ENCODE peak calls at places on chromosomes 16 and 17, in four cellular contexts. G, F, X and T are unnamed samples.

GRCh38 chr16:78551487-78552085 is 452.1 kb downstream of the WWOX start:
- DNase-seq in G (no peak), F (no peak), X (no peak), T (no peak)

GRCh38 chr17:29357821-29358232 is 32.3 kb upstream of the TAOK1 start:
- DNase-seq in G (no peak), F (no peak), X (no peak), T (no peak)

GRCh38 chr17:5031365-5032082 is 3.7 kb downstream of the SLC52A1 start:
- DNase-seq in G (peak), F (peak), X (peak), T (peak)

GRCh38 chr17:68184816-68185436 is 62.9 kb upstream of the AMZ2 start:
- DNase-seq in G (no peak), F (peak), X (peak), T (no peak)

GRCh38 chr16:19386555-19386954 is 31.1 kb upstream of the TMC5 start:
- DNase-seq in G (no peak), F (peak), X (no peak), T (no peak)

GRCh38 chr16:2388875-2389433 is 40.3 kb upstream of the CCNF start:
- DNase-seq in G (no peak), F (no peak), X (no peak), T (no peak)

GRCh38 chr16:57979006-57979585 is 8.2 kb upstream of the CNGB1 start:
- DNase-seq in G (no peak), F (no peak), X (no peak), T (no peak)

GRCh38 chr17:43309505-43310329 is 75.9 kb upstream of the RNU2-1 start:
- DNase-seq in G (no peak), F (peak), X (no peak), T (no peak)

GRCh38 chr16:46717692-46718091 is 28.2 kb downstream of the ORC6 start:
- DNase-seq in G (no peak), F (peak), X (no peak), T (no peak)

DNA sequence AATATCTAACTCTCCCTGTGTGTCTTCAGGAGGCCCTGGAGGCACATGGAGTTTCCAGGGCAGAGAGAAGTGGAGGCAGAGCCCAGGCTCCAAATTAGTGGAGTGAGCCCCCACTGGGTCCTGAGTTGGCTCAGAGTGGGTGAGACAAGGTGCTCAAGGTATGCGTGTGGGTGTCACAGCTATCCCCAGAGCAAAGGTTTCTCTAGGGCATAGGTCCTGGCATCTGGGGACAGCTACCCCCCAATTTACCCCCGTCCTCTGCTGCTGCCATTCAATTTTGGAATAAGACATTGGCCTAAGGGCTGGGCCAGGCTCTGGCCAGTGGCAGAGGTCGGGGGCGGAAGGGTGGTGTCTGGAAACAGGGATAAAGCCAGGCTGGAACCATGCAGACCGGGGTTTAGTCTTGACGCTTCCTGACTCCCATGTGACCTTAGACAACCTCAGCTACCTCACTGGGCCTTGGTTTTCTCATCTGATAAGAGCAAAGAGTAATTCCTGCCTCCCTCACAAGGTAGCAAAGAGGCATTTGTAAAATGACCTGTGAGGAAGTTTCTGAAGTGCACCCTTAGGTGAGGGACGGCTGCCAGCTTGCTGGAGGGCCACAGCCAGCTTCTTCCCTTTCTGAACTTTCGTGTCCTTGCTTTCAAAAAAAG is 78.2 kb upstream of the TMEM97 start:
- DNase-seq in G (no peak), F (no peak), X (no peak), T (no peak)
- TF ChIP-seq POLR2A in G (no peak), F (no peak), X (no peak), T (no peak)

DNA sequence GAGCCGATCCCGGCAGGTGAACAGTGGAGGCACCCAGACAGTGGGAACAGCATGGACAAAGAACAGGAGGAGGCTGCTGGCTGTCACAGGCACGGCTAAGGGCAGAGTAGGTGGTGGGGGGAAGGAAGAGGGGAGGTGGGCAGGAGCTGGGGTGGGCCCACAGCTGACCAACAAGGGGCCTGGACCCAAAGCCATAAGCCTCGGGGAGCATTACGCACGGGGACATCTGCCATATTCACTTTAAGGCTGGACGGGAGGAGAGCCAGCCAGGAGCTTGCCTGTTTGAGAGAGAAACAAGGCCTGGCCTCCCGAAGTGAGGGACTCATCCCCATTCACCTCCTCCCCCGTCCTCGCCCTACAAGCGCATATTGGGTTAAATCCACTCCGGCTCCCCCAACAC is 19.6 kb upstream of the HAP1 start:
- DNase-seq in G (no peak), F (no peak), X (no peak), T (no peak)
- TF ChIP-seq POLR2A in G (no peak), F (no peak), X (no peak), T (no peak)

GRCh38 chr16:29900102-29900887 is at the start of gene ASPHD1:
- DNase-seq in G (peak), F (peak), X (peak), T (peak)
- TF ChIP-seq POLR2A in G (no peak), F (no peak), X (no peak), T (no peak)

GRCh38 chr16:85150331-85150940 is 38.2 kb upstream of the CIBAR2 start:
- DNase-seq in G (no peak), F (no peak), X (no peak), T (no peak)
- TF ChIP-seq POLR2A in G (no peak), F (no peak), X (no peak), T (no peak)

DNA sequence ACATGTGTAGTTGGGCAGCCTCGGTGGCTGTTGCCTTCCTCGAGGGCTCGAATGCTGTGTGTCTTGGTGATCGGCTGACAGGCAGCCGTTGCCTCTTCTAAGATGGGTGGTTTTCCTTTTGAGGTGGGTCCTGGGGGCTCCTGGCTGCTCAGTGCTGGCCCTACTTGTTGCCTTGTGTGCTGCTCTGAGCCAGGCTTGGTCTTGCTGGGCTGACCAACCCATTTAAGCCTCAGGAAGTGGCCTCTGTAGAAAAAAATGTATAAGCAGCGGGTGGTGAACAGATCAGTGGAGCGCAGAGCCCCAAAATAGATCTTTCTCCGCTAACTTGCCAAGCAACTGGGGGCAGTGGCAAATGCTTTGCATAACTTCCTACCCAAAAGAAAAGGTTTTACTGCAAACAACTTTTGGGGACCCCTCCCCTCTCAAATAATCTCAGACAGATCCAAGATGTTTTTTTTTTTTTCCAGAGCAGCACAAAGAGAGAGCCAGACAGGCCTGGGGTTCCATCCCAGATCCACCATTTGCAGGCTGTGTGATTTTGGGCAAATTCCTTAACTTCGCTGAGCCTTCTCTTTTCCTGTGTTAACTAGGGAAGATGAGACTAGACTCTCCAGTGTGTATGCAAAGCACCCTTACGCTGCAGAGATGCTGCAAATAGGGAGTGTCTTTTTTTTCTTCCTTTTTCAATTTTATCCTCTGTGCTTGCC is 42.5 kb downstream of the PLCG2 start:
- DNase-seq in G (no peak), F (no peak), X (no peak), T (no peak)
- TF ChIP-seq POLR2A in G (no peak), F (no peak), X (no peak), T (peak)

GRCh38 chr16:15033309-15033707 is 22.6 kb downstream of the NTAN1 start:
- DNase-seq in G (no peak), F (no peak), X (no peak), T (no peak)

GRCh38 chr16:15037003-15037402 is 18.9 kb downstream of the NTAN1 start:
- DNase-seq in G (no peak), F (no peak), X (no peak), T (no peak)

GRCh38 chr16:15035163-15035729 is 20.6 kb downstream of the NTAN1 start:
- DNase-seq in G (no peak), F (no peak), X (no peak), T (no peak)

GRCh38 chr16:15032547-15033308 is 23.1 kb downstream of the NTAN1 start:
- DNase-seq in G (no peak), F (peak), X (no peak), T (no peak)

DNA sequence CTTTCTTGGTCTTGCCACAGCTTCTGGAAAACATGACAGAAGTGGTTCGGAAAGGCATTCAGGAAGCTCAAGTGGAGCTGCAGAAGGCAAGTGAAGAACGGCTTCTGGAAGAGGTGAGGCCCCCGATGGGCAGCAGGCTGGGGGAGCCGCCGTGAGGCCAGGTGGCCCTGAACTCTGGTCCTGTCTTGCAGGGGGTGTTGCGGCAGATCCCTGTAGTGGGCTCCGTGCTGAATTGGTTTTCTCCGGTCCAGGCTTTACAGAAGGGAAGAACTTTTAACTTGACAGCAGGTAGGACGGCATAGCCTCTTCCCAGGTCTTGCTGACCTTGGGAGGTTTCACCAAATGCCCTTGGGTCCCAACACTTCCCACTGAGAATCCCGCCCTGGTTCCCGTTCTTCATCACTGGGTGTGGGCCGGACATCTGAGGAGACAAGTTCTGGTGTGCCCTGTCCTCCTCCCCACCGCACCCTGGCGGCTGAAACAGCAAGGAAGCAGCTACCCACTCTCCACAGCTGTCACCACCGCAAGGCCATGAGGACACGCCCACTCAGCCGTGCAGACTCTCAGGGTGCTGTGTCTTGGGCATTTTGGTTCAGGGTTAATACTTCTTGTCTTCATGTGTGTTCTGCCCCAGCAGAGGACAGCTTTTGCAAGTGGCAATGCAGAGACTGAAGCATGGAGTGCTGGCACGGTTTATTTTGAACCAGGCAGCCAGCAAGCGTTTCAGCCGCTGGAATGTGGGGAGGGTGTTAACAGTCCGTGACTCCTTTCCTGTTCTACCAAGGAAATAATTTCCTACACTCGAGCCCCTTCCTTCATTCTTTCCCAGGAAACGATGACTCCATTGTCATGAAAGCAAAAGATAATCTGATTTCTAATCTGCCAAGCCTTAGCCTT is 21.4 kb downstream of the NTAN1 start:
- DNase-seq in G (no peak), F (no peak), X (no peak), T (no peak)
- TF ChIP-seq POLR2A in G (no peak), F (no peak), X (no peak), T (no peak)

DNA sequence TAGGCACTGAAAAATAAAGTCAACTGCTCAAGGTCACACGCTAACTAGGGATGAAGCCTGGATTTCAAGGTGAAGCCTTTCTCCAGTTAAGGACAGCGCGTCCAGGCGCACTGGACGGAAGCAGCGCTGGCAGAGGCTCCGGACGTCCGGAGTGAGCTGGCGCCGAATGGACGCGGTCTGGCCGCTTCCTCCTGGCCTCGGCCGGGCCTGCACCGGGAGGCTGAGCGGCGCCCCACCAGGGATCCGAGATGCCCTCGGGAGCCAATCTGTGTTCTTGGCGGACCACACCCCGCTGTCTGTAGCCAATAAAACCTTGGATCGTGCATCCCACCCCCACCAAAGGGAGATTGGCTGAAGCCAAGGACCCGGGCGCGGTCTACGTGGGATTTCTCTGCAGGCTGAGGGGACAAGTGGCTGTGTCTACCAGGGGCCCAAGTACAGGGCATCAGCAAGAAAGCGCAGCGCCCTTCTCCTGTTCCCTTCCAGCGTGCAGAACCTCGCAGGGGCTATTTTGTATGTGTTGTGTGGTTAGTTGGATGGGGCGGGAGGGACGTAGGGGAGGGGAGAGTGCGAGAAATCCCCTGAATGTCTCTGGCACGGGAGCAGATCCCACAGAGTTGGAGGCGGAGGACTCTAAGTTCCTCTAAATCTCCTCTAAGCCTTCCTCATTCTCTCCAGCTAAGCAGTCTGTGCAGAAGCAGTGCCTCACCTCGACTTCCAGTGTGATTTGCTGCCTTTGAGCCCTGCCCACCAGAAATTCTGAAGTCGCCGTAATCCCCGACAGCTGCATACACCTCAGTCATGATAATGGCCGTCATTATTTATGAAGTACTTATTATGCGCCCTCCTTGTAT is 2.5 kb upstream of the AKAP10 start:
- DNase-seq in G (no peak), F (peak), X (no peak), T (no peak)
- TF ChIP-seq POLR2A in G (no peak), F (no peak), X (no peak), T (no peak)

GRCh38 chr17:8383143-8383974 is at the start of gene RPL26:
- DNase-seq in G (peak), F (peak), X (peak), T (peak)
- TF ChIP-seq POLR2A in G (peak), F (peak), X (peak), T (peak)

DNA sequence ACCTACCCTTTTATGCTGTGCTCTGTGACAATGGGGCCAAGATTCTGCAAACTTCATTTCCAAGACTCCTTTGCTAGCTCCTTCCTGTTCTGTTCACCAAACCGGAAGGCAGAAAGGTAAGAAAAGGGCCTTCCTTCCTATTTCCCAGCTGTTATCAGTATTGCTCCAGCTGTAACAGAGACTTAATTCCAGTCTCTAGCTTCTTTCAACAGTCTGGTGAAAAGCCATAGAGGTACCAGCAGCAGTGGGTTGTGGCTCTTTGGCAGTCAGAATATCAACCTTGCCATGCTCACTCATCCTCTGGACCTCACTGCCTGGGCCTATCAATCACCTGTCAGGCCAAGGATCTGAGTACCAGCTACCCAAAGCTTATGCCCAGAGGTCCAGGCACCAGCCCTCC is 89.4 kb upstream of the C17orf78 start:
- DNase-seq in G (no peak), F (no peak), X (no peak), T (no peak)
- TF ChIP-seq POLR2A in G (no peak), F (no peak), X (no peak), T (no peak)

DNA sequence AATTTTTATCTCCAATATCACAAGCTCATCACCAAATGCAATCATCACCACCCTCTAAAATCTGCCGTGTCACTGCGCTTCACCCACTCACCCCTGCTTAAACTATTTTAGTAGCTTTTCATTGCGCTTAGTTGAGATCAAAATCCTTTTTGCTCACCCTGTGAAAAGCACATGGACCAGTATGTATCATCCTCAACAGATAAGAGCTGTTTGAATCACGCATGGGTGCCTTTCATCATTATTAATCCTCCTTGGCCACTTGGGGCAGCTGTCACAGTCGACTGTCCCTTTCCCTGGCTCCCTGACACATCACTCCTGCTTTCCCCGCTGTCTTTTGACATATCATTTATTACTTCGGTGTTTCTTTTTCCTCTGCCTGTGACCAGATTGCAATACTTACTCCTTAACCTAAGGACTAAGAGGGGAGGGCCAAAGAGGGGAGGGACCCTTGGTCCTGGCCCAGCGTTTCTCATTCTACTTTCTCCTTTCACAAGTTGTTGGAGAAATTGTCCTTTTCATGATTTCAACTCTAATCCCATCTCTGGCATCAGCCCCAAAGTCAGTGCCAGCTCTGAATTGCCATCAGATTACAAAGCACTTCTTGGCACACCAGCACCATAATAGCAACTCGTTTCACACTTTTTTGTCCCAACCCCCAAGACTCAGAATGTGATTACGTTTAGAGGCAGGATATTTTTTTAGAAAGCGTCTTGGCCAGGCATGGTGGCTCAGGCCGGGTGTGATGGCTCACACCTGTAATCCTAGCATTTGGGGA is 8.6 kb upstream of the KDM6B start:
- DNase-seq in G (peak), F (peak), X (no peak), T (no peak)
- TF ChIP-seq POLR2A in G (no peak), F (no peak), X (no peak), T (no peak)